ENCODE peak calls at places on chromosomes 3 and 15, in seven cellular contexts. F is foreskin fibroblast; J is Calu3; L is fibroblast of mammary gland; Q is AG04450; R is CD8-positive, alpha-beta T cell; S is GM12865. C is an unnamed sample.

GRCh38 chr3:138019288-138020069 is 9.5 kb downstream of the CLDN18 start:
- DNase-seq in F (no peak), J (no peak), L (no peak), Q (no peak), R (no peak), S (no peak), C (no peak)

GRCh38 chr15:77831989-77832388 is 199.3 kb upstream of the LINGO1 start:
- DNase-seq in F (no peak), J (no peak), L (no peak), Q (no peak), R (no peak), S (no peak), C (no peak)

GRCh38 chr3:149296972-149297371 is 36.5 kb downstream of the TM4SF18 start:
- DNase-seq in F (no peak), J (no peak), L (no peak), Q (no peak), R (no peak), S (no peak), C (no peak)

GRCh38 chr3:196219194-196219969 is 3.0 kb downstream of the SLC51A start:
- DNase-seq in F (peak), J (no peak), L (peak), Q (peak), R (peak), S (peak), C (peak)

GRCh38 chr15:44147636-44148035 is 47.4 kb downstream of the FRMD5 start:
- DNase-seq in F (no peak), J (no peak), L (no peak), Q (no peak), R (no peak), S (no peak), C (no peak)

GRCh38 chr3:19147905-19148767 is at the start of gene KCNH8:
- DNase-seq in F (peak), J (peak), L (no peak), Q (no peak), R (peak), S (peak), C (peak)

GRCh38 chr15:63948971-63949370 is 97.3 kb downstream of the DAPK2 start:
- DNase-seq in F (no peak), J (no peak), L (peak), Q (no peak), R (no peak), S (no peak), C (no peak)

GRCh38 chr15:48358229-48358641 is 27.0 kb downstream of the DUT start:
- DNase-seq in F (peak), J (no peak), L (peak), Q (no peak), R (no peak), S (peak), C (peak)

GRCh38 chr15:80264031-80264430 is 12.0 kb upstream of the CTXND1 start:
- DNase-seq in F (peak), J (no peak), L (peak), Q (no peak), R (no peak), S (no peak), C (no peak)

GRCh38 chr3:111850481-111850880 is 8.6 kb upstream of the PHLDB2 start:
- DNase-seq in F (peak), J (no peak), L (peak), Q (no peak), R (no peak), S (no peak), C (no peak)

GRCh38 chr3:8759038-8759755 is 10.2 kb downstream of the OXTR start:
- DNase-seq in F (no peak), J (no peak), L (peak), Q (no peak), R (no peak), S (no peak), C (no peak)

GRCh38 chr3:191473766-191474198 is 12.8 kb downstream of the PYDC2 start:
- DNase-seq in F (no peak), J (no peak), L (no peak), Q (no peak), R (no peak), S (no peak), C (no peak)

GRCh38 chr3:24145981-24146822 is 201.1 kb downstream of the NR1D2 start:
- DNase-seq in F (peak), J (no peak), L (peak), Q (peak), R (no peak), S (no peak), C (no peak)

GRCh38 chr15:94412979-94413741 is 181.8 kb downstream of the MCTP2 start:
- DNase-seq in F (peak), J (no peak), L (peak), Q (no peak), R (no peak), S (peak), C (no peak)

GRCh38 chr15:94909510-94909909 is 678.1 kb downstream of the MCTP2 start:
- DNase-seq in F (no peak), J (no peak), L (no peak), Q (no peak), R (no peak), S (no peak), C (no peak)

GRCh38 chr3:45528429-45528828 is 66.1 kb upstream of the LIMD1 start:
- DNase-seq in F (peak), J (no peak), L (peak), Q (no peak), R (no peak), S (no peak), C (no peak)

GRCh38 chr3:183534249-183534648 is 21.3 kb downstream of the KLHL6 start:
- DNase-seq in F (peak), J (no peak), L (peak), Q (no peak), R (no peak), S (no peak), C (no peak)

GRCh38 chr15:78685925-78686324 is 44.9 kb upstream of the CHRNB4 start:
- DNase-seq in F (no peak), J (no peak), L (no peak), Q (no peak), R (no peak), S (no peak), C (no peak)

GRCh38 chr3:66014056-66014455 is 24.7 kb downstream of the MAGI1 start:
- DNase-seq in F (no peak), J (no peak), L (no peak), Q (no peak), R (no peak), S (no peak), C (no peak)

GRCh38 chr3:487580-487979 is 291.0 kb downstream of the CHL1 start:
- DNase-seq in F (no peak), J (no peak), L (peak), Q (no peak), R (no peak), S (no peak), C (no peak)

GRCh38 chr3:173932624-173933023 is 535.1 kb downstream of the NLGN1 start:
- DNase-seq in F (peak), J (peak), L (peak), Q (no peak), R (no peak), S (no peak), C (no peak)

GRCh38 chr3:120743081-120743365 is 479 bp downstream of the GTF2E1 start:
- DNase-seq in F (no peak), J (no peak), L (peak), Q (no peak), R (no peak), S (no peak), C (no peak)

GRCh38 chr3:120093119-120093922 is 926 bp downstream of the GSK3B start:
- DNase-seq in F (peak), J (peak), L (peak), Q (peak), R (no peak), S (peak), C (no peak)

GRCh38 chr3:78497025-78497424 is 1270.8 kb downstream of the ROBO1 start:
- DNase-seq in F (no peak), J (no peak), L (no peak), Q (no peak), R (no peak), S (no peak), C (no peak)

GRCh38 chr15:45919806-45920205 is 285.0 kb downstream of the SQOR start:
- DNase-seq in F (peak), J (peak), L (peak), Q (no peak), R (no peak), S (no peak), C (no peak)

GRCh38 chr3:139620438-139620837 is 57.3 kb downstream of the NMNAT3 start:
- DNase-seq in F (no peak), J (no peak), L (no peak), Q (no peak), R (no peak), S (no peak), C (no peak)

GRCh38 chr3:10447527-10448260 is 57.7 kb downstream of the ATP2B2 start:
- DNase-seq in F (no peak), J (no peak), L (no peak), Q (no peak), R (no peak), S (no peak), C (no peak)

GRCh38 chr3:42900226-42900625 is 5.7 kb upstream of the ZNF662 start:
- DNase-seq in F (no peak), J (no peak), L (no peak), Q (no peak), R (no peak), S (no peak), C (no peak)
- TF ChIP-seq CTCF in F (no peak), J (no peak), L (no peak), Q (no peak), R (no peak), S (no peak), C (no peak)

GRCh38 chr3:39187372-39188155 is 4.8 kb downstream of the XIRP1 start:
- DNase-seq in F (no peak), J (no peak), L (no peak), Q (no peak), R (no peak), S (no peak), C (no peak)

GRCh38 chr3:39189648-39190269 is 2.6 kb downstream of the XIRP1 start:
- DNase-seq in F (peak), J (peak), L (peak), Q (no peak), R (peak), S (peak), C (peak)

GRCh38 chr3:39189150-39189510 is 3.3 kb downstream of the XIRP1 start:
- DNase-seq in F (no peak), J (no peak), L (no peak), Q (no peak), R (no peak), S (no peak), C (no peak)

GRCh38 chr3:39186692-39187151 is 5.7 kb downstream of the XIRP1 start:
- DNase-seq in F (no peak), J (no peak), L (no peak), Q (no peak), R (no peak), S (no peak), C (no peak)

DNA sequence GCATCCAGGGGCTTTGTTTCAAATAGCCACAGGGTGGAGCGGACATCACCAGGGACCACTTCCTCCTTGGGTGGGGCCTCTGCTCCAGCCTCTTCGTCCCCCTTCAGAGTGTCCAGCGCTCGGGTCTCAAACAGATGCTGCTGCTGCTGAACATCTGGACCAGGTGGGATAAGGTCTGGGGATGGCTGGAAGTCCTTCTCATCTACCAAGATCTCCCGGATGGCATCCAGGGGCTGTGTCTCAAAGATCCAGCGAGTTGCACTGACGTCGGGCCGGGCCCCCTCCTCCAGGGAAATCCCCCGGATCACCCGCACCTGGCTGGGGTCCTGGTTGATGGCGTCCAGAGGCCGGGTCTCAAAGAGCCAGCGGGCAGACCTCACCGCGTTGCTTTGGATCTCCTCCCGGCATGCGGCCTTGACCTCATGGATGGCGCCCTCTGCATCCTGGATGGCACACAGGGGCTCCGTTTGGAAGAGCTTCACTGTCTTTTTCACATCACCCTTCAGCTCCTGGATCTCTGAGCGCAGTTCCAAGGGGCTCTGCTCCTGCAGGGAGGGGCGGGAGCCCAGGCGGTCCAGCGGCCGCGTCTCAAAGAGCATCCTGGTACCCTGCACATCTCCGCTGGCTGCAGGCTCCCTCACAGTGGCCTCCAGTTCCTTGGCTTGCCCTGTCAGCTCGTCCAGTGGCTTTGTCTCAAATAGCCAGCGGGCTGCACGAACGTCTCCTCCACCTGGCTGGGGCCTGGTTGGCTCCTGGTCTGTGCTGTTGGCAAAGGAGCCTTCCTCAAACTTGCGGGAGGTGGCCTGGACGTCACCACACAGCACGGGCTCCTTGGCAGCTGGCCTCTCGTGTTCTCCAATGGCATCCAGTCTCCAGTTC is 3.9 kb downstream of the XIRP1 start:
- DNase-seq in F (no peak), J (no peak), L (no peak), Q (no peak), R (no peak), S (no peak), C (no peak)
- TF ChIP-seq CTCF in F (no peak), J (no peak), L (no peak), Q (no peak), R (no peak), S (no peak), C (no peak)

DNA sequence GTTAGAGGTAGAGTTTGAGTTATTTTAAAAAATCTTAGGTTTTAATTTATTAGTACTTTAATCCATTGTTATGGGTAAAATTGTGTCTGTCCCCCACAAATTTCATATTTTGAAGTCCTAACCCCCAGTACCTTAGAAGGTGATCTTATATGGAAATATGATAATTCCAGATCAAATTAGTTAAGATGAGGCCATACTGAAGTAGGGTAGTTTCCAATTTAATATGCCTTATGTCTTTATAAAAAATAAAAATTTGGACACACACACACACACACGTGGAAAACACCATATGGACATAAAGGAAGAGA is 18.6 kb upstream of the ADGRG7 start:
- DNase-seq in F (no peak), J (no peak), L (no peak), Q (no peak), R (no peak), S (no peak), C (no peak)
- TF ChIP-seq CTCF in F (no peak), J (no peak), L (no peak), Q (no peak), R (no peak), S (no peak), C (no peak)

GRCh38 chr15:90680371-90680935 is 36.7 kb upstream of the BLM start:
- DNase-seq in F (peak), J (no peak), L (peak), Q (peak), R (no peak), S (no peak), C (no peak)
- TF ChIP-seq CTCF in F (no peak), J (no peak), L (no peak), Q (no peak), R (no peak), S (no peak), C (no peak)